ENCODE peak calls at places on chromosome 18, in six cellular contexts. K is A549, C is tibial nerve, R is HepG2, N is ovary, A is stomach. D is an unnamed sample.

GRCh38 chr18:2218101-2218500 is 353.2 kb downstream of the METTL4 start:
- DNase-seq in K (no peak), N (no peak), C (no peak), R (no peak), A (no peak), D (no peak)

GRCh38 chr18:78720456-78721250 is 259.0 kb upstream of the SALL3 start:
- DNase-seq in R (no peak), C (no peak), N (no peak), A (no peak), K (no peak), D (no peak)

GRCh38 chr18:79903787-79904356 is 47.6 kb downstream of the SLC66A2 start:
- DNase-seq in R (no peak), C (no peak), K (no peak), A (no peak), N (no peak), D (peak; percentile 3)

GRCh38 chr18:21489119-21489750 is 111.3 kb downstream of the ESCO1 start:
- DNase-seq in R (peak; percentile 63), C (no peak), K (peak; percentile 36), N (peak; percentile 23), A (peak; percentile 45), D (peak; percentile 47)

GRCh38 chr18:3213231-3214059 is 6.3 kb downstream of the MYOM1 start:
- DNase-seq in K (no peak), A (no peak), N (no peak), R (no peak), C (no peak), D (no peak)

GRCh38 chr18:10188971-10189810 is 265.2 kb upstream of the APCDD1 start:
- DNase-seq in N (no peak), A (no peak), R (no peak), K (no peak), C (no peak), D (no peak)

GRCh38 chr18:60372598-60372997 is at the start of gene MC4R:
- DNase-seq in N (peak; percentile 22), K (peak; percentile 12), C (no peak), A (no peak), R (no peak), D (peak; percentile 17)

GRCh38 chr18:14912967-14913366 is 165.0 kb downstream of the ANKRD30B start:
- DNase-seq in A (no peak), N (no peak), R (no peak), C (no peak), K (no peak), D (no peak)

GRCh38 chr18:78999939-79000338 is 20.3 kb downstream of the SALL3 start:
- DNase-seq in N (no peak), R (no peak), A (no peak), C (no peak), K (no peak), D (no peak)

GRCh38 chr18:35971661-35972196 is 750 bp upstream of the RMP24 start:
- DNase-seq in R (peak; percentile 10), N (no peak), A (no peak), C (no peak), K (no peak), D (peak; percentile 14)

GRCh38 chr18:449374-449773 is 51.1 kb downstream of the COLEC12 start:
- DNase-seq in N (peak; percentile 22), K (no peak), C (no peak), R (peak; percentile 18), A (peak; percentile 74), D (no peak)

GRCh38 chr18:59839241-59839640 is 60.6 kb upstream of the PMAIP1 start:
- DNase-seq in C (no peak), K (no peak), R (no peak), A (no peak), N (no peak), D (no peak)

GRCh38 chr18:35888329-35888728 is 84.2 kb upstream of the RMP24 start:
- DNase-seq in K (no peak), R (no peak), A (no peak), C (no peak), N (no peak), D (no peak)

GRCh38 chr18:2154278-2154677 is 417.0 kb downstream of the METTL4 start:
- DNase-seq in R (no peak), N (no peak), C (no peak), A (no peak), K (no peak), D (no peak)

GRCh38 chr18:54127759-54128378 is 96.6 kb downstream of the MBD2 start:
- DNase-seq in K (peak; percentile 13), N (no peak), R (peak; percentile 41), C (no peak), A (no peak), D (no peak)

GRCh38 chr18:70195852-70196434 is 9.5 kb downstream of the RTTN start:
- DNase-seq in C (no peak), N (no peak), A (no peak), R (peak; percentile 35), K (peak; percentile 10), D (peak; percentile 9)

GRCh38 chr18:7234061-7234460 is 3.2 kb downstream of the LRRC30 start:
- DNase-seq in C (no peak), N (no peak), A (no peak), K (no peak), R (no peak), D (no peak)

GRCh38 chr18:37551249-37551648 is 14.3 kb downstream of the CELF4 start:
- DNase-seq in A (no peak), N (no peak), C (no peak), R (no peak), K (no peak), D (no peak)

GRCh38 chr18:77127769-77128671 is 4.6 kb downstream of the MBP start:
- DNase-seq in K (no peak), N (no peak), A (no peak), C (no peak), R (no peak), D (peak; percentile 59)

GRCh38 chr18:10101293-10101701 is 187.5 kb downstream of the VAPA start:
- DNase-seq in R (no peak), K (no peak), N (peak; percentile 69), C (no peak), A (no peak), D (no peak)

GRCh38 chr18:54388203-54389142 is 30.8 kb downstream of the C18orf54 start:
- DNase-seq in A (no peak), N (no peak), K (peak; percentile 19), C (no peak), R (peak; percentile 80), D (peak; percentile 41)

GRCh38 chr18:79471048-79471447 is 75.3 kb downstream of the NFATC1 start:
- DNase-seq in C (no peak), A (no peak), N (no peak), K (no peak), R (no peak), D (no peak)

GRCh38 chr18:56085561-56085960 is 497.6 kb upstream of the TCF4 start:
- DNase-seq in C (no peak), N (no peak), R (no peak), K (no peak), A (no peak), D (peak; percentile 9)

GRCh38 chr18:51195602-51196115 is 1.8 kb downstream of the MEX3C start:
- DNase-seq in C (no peak), A (no peak), N (no peak), R (peak; percentile 87), K (peak; percentile 18), D (peak; percentile 29)

GRCh38 chr18:42976869-42977268 is 138.6 kb downstream of the RIT2 start:
- DNase-seq in R (no peak), A (no peak), C (no peak), N (no peak), K (no peak), D (no peak)

GRCh38 chr18:52510139-52510538 is 170.1 kb downstream of the DCC start:
- DNase-seq in A (no peak), C (no peak), K (no peak), R (no peak), N (no peak), D (no peak)

GRCh38 chr18:69992776-69993175 is 45.1 kb upstream of the CD226 start:
- DNase-seq in C (no peak), A (no peak), R (no peak), K (no peak), N (no peak), D (no peak)

GRCh38 chr18:8858888-8859511 is 153.6 kb downstream of the MTCL1 start:
- DNase-seq in R (no peak), N (no peak), K (peak; percentile 31), C (no peak), A (no peak), D (no peak)

GRCh38 chr18:33513027-33513426 is 65.0 kb upstream of the ASXL3 start:
- DNase-seq in K (no peak), N (no peak), R (no peak), C (no peak), A (no peak), D (no peak)

GRCh38 chr18:63578357-63578958 is 8.7 kb upstream of the SERPINB13 start:
- DNase-seq in N (no peak), C (no peak), K (no peak), A (no peak), R (peak; percentile 23), D (no peak)

GRCh38 chr18:5632041-5632440 is 88.2 kb upstream of the EPB41L3 start:
- DNase-seq in N (no peak), C (no peak), A (no peak), K (no peak), R (no peak), D (no peak)

GRCh38 chr18:48842259-48843061 is 108.3 kb downstream of the SMAD7 start:
- DNase-seq in R (no peak), C (no peak), N (no peak), A (peak; percentile 44), K (no peak), D (peak; percentile 31)
- TF ChIP-seq EP300 in R (no peak), C (peak; percentile 27), N (no peak), A (no peak), K (no peak), D (no peak)

GRCh38 chr18:44828080-44828479 is 147.4 kb downstream of the SETBP1 start:
- DNase-seq in C (no peak), N (no peak), K (no peak), A (no peak), R (no peak), D (no peak)
- TF ChIP-seq EP300 in C (no peak), N (no peak), K (no peak), A (no peak), R (no peak), D (no peak)

GRCh38 chr18:28689591-28689990 is 512.7 kb upstream of the CDH2 start:
- DNase-seq in A (no peak), K (no peak), C (no peak), R (no peak), N (no peak), D (no peak)
- TF ChIP-seq EP300 in A (no peak), K (no peak), C (no peak), R (no peak), N (no peak), D (no peak)

DNA sequence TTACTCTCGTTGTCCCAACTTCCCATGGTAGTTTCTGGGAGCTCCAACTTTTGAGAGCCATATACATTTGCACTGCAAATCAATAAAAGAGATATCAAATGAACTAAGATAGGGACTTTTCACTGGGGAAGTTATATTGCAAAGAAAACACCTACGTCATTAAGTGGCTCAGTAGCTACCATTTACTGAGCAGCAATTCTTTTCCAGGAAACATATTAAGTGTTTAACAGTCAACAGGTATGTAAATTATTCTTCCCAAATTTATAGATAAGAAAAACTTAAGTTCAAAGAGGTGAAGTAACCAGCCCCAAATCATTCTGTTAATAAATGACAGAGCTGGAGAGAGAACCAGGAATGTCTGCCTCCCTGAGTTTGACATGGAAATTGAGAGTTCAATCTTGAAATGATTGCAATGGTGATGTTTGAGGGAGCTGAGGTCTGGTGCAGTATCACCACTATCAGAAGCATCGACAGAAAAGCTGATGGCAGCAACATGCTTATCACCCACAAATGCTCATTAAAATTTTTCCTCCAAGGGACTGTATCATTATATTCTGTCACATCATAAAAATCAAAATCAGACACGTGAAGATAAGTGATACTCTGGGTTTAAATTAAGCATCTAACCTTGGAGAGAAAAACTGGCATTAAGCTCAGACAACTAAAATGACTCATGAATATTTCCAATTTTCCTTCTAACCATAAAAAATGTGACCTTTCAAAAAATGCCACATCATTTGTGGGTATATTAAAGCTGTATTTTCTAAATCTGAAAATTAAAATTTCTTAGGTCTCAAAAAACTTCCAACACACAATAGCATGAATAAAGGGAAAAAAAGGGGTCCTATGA is 43.4 kb downstream of the GAREM1 start:
- DNase-seq in R (peak; percentile 20), N (no peak), A (no peak), C (no peak), K (no peak), D (no peak)
- TF ChIP-seq EP300 in R (no peak), N (no peak), A (no peak), C (no peak), K (no peak), D (no peak)

D was measured in transverse colon.